ENCODE peak calls at places on chromosome 10, in four cellular contexts. One of them, this sample, is unnamed. For H3K27me3, the result is how much of the 10 kb centered on the place peaks cover.

GRCh38 chr10:33680036-33680435 is 345.6 kb upstream of the NRP1 start:
- DNase-seq in SK-N-SH: no peak
- DNase-seq in kidney epithelial cell: no peak
- DNase-seq in HCT116: no peak
- DNase-seq in this sample: no peak

GRCh38 chr10:118595598-118596425 is at the start of gene PRLHR:
- DNase-seq in SK-N-SH: peak
- DNase-seq in kidney epithelial cell: no peak
- DNase-seq in HCT116: no peak
- DNase-seq in this sample: peak

GRCh38 chr10:6055929-6056328 is 6.2 kb downstream of the IL2RA start:
- DNase-seq in SK-N-SH: no peak
- DNase-seq in kidney epithelial cell: no peak
- DNase-seq in HCT116: no peak
- DNase-seq in this sample: no peak

GRCh38 chr10:133309720-133310398 is 1.1 kb downstream of the ZNF511 start:
- DNase-seq in SK-N-SH: no peak
- DNase-seq in kidney epithelial cell: no peak
- DNase-seq in HCT116: no peak
- DNase-seq in this sample: no peak

GRCh38 chr10:17067549-17068264 is 61.9 kb downstream of the CUBN start:
- DNase-seq in SK-N-SH: no peak
- DNase-seq in kidney epithelial cell: no peak
- DNase-seq in HCT116: no peak
- DNase-seq in this sample: no peak

GRCh38 chr10:82826132-82826531 is 951.1 kb downstream of the NRG3 start:
- DNase-seq in SK-N-SH: no peak
- DNase-seq in kidney epithelial cell: no peak
- DNase-seq in HCT116: no peak
- DNase-seq in this sample: no peak

GRCh38 chr10:11178606-11179221 is 161.0 kb downstream of the CELF2 start:
- DNase-seq in SK-N-SH: peak
- DNase-seq in kidney epithelial cell: no peak
- DNase-seq in HCT116: no peak
- DNase-seq in this sample: no peak

GRCh38 chr10:61963669-61964058 is 62.2 kb downstream of the ARID5B start:
- DNase-seq in SK-N-SH: no peak
- DNase-seq in kidney epithelial cell: no peak
- DNase-seq in HCT116: no peak
- DNase-seq in this sample: no peak

GRCh38 chr10:45071043-45071813 is 70.5 kb downstream of the ZNF22 start:
- DNase-seq in SK-N-SH: no peak
- DNase-seq in kidney epithelial cell: no peak
- DNase-seq in HCT116: no peak
- DNase-seq in this sample: no peak

GRCh38 chr10:96509017-96509641 is 4.6 kb downstream of the TLL2 start:
- DNase-seq in SK-N-SH: no peak
- DNase-seq in kidney epithelial cell: peak
- DNase-seq in HCT116: no peak
- DNase-seq in this sample: peak

GRCh38 chr10:3654496-3654895 is 130.5 kb downstream of the KLF6 start:
- DNase-seq in SK-N-SH: no peak
- DNase-seq in kidney epithelial cell: no peak
- DNase-seq in HCT116: no peak
- DNase-seq in this sample: no peak

DNA sequence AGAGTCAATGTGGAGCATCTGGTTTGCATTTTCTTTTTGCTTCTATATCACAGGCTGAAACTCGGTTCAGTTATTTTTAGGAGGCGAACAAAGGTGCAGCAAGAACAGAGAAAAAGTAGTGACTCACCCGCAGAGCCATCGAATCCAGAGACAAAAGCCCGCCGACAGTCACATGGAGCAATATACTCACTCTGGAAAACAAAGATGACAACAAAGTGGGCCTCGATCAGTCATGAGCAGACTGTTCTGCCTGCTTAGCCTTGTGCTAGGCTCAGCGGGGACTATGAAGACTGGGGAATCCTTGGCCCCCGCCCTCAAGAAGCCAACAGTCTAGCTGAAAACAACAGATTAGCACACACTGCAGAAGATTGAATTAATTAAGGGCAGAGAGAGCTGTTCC is 30.4 kb downstream of the XPNPEP1 start:
- DNase-seq in SK-N-SH: no peak
- DNase-seq in kidney epithelial cell: no peak
- DNase-seq in HCT116: no peak
- DNase-seq in this sample: peak
- H3K27me3 ChIP-seq in SK-N-SH: under half
- H3K27me3 ChIP-seq in kidney epithelial cell: under half
- H3K27me3 ChIP-seq in HCT116: under half
- H3K27me3 ChIP-seq in this sample: under half

GRCh38 chr10:129966831-129967578 is 2.9 kb upstream of the EBF3 start:
- DNase-seq in SK-N-SH: no peak
- DNase-seq in kidney epithelial cell: no peak
- DNase-seq in HCT116: no peak
- DNase-seq in this sample: peak
- H3K27me3 ChIP-seq in SK-N-SH: half or more
- H3K27me3 ChIP-seq in kidney epithelial cell: half or more
- H3K27me3 ChIP-seq in HCT116: under half
- H3K27me3 ChIP-seq in this sample: half or more

GRCh38 chr10:42755591-42756093 is 27.0 kb upstream of the BMS1 start:
- DNase-seq in SK-N-SH: no peak
- DNase-seq in kidney epithelial cell: no peak
- DNase-seq in HCT116: no peak
- DNase-seq in this sample: no peak

GRCh38 chr10:42753126-42753506 is 29.5 kb upstream of the BMS1 start:
- DNase-seq in SK-N-SH: peak
- DNase-seq in kidney epithelial cell: peak
- DNase-seq in HCT116: peak
- DNase-seq in this sample: peak

GRCh38 chr10:42755028-42755451 is 27.6 kb upstream of the BMS1 start:
- DNase-seq in SK-N-SH: peak
- DNase-seq in kidney epithelial cell: no peak
- DNase-seq in HCT116: no peak
- DNase-seq in this sample: peak

GRCh38 chr10:42753507-42754154 is 29.0 kb upstream of the BMS1 start:
- DNase-seq in SK-N-SH: peak
- DNase-seq in kidney epithelial cell: no peak
- DNase-seq in HCT116: no peak
- DNase-seq in this sample: peak

GRCh38 chr10:42754155-42755027 is 28.2 kb upstream of the BMS1 start:
- DNase-seq in SK-N-SH: peak
- DNase-seq in kidney epithelial cell: no peak
- DNase-seq in HCT116: no peak
- DNase-seq in this sample: peak
- H3K27me3 ChIP-seq in SK-N-SH: half or more
- H3K27me3 ChIP-seq in kidney epithelial cell: under half
- H3K27me3 ChIP-seq in HCT116: under half
- H3K27me3 ChIP-seq in this sample: half or more

GRCh38 chr10:78865931-78866717 is 202.6 kb upstream of the ZMIZ1 start:
- DNase-seq in SK-N-SH: no peak
- DNase-seq in kidney epithelial cell: no peak
- DNase-seq in HCT116: no peak
- DNase-seq in this sample: no peak

GRCh38 chr10:78865518-78865835 is 203.3 kb upstream of the ZMIZ1 start:
- DNase-seq in SK-N-SH: no peak
- DNase-seq in kidney epithelial cell: no peak
- DNase-seq in HCT116: no peak
- DNase-seq in this sample: no peak

GRCh38 chr10:78863121-78863520 is 205.6 kb upstream of the ZMIZ1 start:
- DNase-seq in SK-N-SH: peak
- DNase-seq in kidney epithelial cell: no peak
- DNase-seq in HCT116: no peak
- DNase-seq in this sample: no peak

GRCh38 chr10:78863601-78864239 is 205.0 kb upstream of the ZMIZ1 start:
- DNase-seq in SK-N-SH: peak
- DNase-seq in kidney epithelial cell: no peak
- DNase-seq in HCT116: no peak
- DNase-seq in this sample: no peak

DNA sequence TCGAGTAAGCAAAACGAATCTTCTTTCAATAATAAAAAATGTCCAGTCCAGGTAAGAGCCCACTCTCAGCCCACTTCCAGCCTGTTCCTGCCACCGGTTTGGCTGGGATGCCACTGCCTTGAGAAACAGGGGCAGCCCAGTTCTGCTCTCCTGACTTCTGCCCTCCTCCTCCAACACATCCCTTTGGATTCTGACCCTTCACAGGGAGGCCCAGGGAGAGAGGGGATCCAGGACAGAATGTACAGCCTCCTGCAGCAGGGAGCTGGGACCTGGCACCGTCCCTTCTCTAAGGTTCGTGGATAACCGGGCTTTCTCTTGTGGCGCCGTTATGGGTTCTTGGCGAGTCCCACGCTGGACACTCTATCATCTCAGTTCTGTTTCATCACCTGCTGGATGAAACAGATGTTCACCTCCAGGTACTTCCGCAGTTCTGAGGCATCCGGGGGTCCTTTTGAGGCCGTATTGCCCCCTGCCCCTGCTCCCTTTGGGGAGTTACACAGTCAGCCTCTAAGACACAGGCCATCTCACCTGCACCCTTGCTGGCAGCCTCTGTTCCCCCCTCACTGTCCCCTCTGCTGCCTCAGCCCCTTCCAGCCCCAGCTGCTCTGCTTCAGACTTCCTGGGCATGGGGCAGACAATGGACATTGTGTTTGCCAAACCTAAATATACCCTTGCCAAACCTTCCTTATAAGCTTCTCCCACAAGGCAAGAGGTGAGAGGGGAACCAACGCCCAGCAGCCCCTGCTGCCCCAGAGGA is 203.8 kb upstream of the ZMIZ1 start:
- DNase-seq in SK-N-SH: no peak
- DNase-seq in kidney epithelial cell: no peak
- DNase-seq in HCT116: no peak
- DNase-seq in this sample: no peak
- H3K27me3 ChIP-seq in SK-N-SH: under half
- H3K27me3 ChIP-seq in kidney epithelial cell: under half
- H3K27me3 ChIP-seq in HCT116: under half
- H3K27me3 ChIP-seq in this sample: under half

GRCh38 chr10:30803901-30804322 is 174.4 kb upstream of the LYZL2 start:
- DNase-seq in SK-N-SH: no peak
- DNase-seq in kidney epithelial cell: no peak
- DNase-seq in HCT116: no peak
- DNase-seq in this sample: no peak

GRCh38 chr10:30804478-30805055 is 175.0 kb upstream of the LYZL2 start:
- DNase-seq in SK-N-SH: no peak
- DNase-seq in kidney epithelial cell: no peak
- DNase-seq in HCT116: no peak
- DNase-seq in this sample: no peak

GRCh38 chr10:30803058-30803457 is 173.5 kb upstream of the LYZL2 start:
- DNase-seq in SK-N-SH: no peak
- DNase-seq in kidney epithelial cell: no peak
- DNase-seq in HCT116: no peak
- DNase-seq in this sample: no peak

GRCh38 chr10:30793093-30793492 is 163.5 kb upstream of the LYZL2 start:
- DNase-seq in SK-N-SH: no peak
- DNase-seq in kidney epithelial cell: no peak
- DNase-seq in HCT116: no peak
- DNase-seq in this sample: no peak

DNA sequence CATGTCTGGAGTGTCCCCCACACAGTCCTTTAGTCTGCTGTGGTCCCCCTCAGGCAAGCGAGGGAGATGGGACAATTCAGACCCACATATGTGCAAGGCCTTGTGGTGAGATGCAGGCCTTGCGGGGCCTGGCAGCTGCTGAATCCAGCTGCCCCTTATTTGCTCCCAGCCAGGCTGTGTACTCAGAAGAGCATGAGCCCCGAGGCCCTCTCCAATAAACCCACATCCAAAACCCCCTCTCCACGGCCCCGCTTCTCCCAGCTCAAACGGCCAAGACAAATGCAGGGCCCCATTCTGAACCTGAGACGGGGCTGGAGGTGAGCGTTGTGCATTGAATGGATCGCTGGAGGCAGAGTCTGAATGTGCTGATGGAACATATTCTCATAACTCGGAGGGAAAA is 169.1 kb upstream of the LYZL2 start:
- DNase-seq in SK-N-SH: peak
- DNase-seq in kidney epithelial cell: no peak
- DNase-seq in HCT116: no peak
- DNase-seq in this sample: no peak
- H3K27me3 ChIP-seq in SK-N-SH: under half
- H3K27me3 ChIP-seq in kidney epithelial cell: under half
- H3K27me3 ChIP-seq in HCT116: under half
- H3K27me3 ChIP-seq in this sample: under half

DNA sequence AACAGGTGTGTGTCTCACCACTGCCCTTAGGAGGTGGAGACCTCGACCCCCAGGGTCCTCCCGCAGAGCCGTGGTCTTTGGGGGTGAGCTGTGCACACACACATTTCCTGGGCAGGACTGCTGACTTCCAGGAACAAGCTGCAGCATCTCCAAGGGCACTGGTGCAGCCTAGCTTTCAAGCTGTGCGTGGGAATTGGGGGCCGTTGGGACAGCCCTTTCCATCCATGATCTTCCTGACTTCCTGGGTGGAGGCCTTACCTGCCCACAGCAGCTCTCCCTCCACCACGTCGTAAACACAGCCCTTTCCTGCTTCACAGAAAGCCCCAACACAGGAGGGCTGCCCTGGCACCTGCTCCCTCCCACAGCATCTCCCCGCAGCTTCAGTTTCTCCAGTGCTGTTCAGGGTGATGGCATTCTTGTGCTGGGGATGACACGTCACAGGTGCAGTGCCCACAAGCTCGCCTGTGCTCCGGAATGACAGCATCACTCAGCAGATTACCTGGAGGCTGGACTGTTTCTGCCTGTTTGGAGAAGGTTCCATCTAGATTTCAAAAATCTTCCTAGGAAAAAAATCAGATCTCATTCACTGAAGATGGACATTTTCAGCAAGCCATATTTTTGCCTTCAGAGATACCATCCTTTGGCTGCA is 208.0 kb upstream of the PPP2R2D start:
- DNase-seq in SK-N-SH: no peak
- DNase-seq in kidney epithelial cell: no peak
- DNase-seq in HCT116: no peak
- DNase-seq in this sample: no peak
- H3K27me3 ChIP-seq in SK-N-SH: under half
- H3K27me3 ChIP-seq in kidney epithelial cell: under half
- H3K27me3 ChIP-seq in HCT116: under half
- H3K27me3 ChIP-seq in this sample: under half

This sample was measured in neural progenitor cell.